ENCODE peak calls at places on chromosomes 4 and X, in four cellular contexts. V, A, R and C are unnamed samples.

GRCh38 chr4:176320976-176321361 is 1.2 kb downstream of the SPCS3 start:
- DNase-seq in V (no peak), R (no peak), A (no peak), C (no peak)

GRCh38 chr4:73726000-73726399 is 14.4 kb upstream of the CXCL8 start:
- DNase-seq in A (no peak), V (peak; percentile 81), R (no peak), C (peak; percentile 79)

GRCh38 chrX:107676559-107677378 is 48.5 kb downstream of the PRPS1 start:
- DNase-seq in A (peak; percentile 90), V (peak; percentile 76), R (peak; percentile 36), C (peak; percentile 94)

GRCh38 chr4:54165438-54165837 is 63.7 kb upstream of the PDGFRA start:
- DNase-seq in A (no peak), V (peak; percentile 29), R (no peak), C (peak; percentile 75)

GRCh38 chr4:27020203-27020602 is 159.6 kb downstream of the STIM2 start:
- DNase-seq in A (no peak), R (no peak), V (no peak), C (no peak)

GRCh38 chr4:103075894-103076776 is at the start of gene SLC9B2:
- DNase-seq in R (peak; percentile 52), V (peak; percentile 60), A (peak; percentile 64), C (peak; percentile 10)

GRCh38 chr4:129223955-129224354 is 128.0 kb downstream of the C4orf33 start:
- DNase-seq in V (no peak), R (no peak), A (no peak), C (no peak)

GRCh38 chr4:176729489-176729888 is 63.2 kb downstream of the VEGFC start:
- DNase-seq in A (no peak), R (no peak), V (no peak), C (no peak)

GRCh38 chrX:107729558-107730297 is 45.9 kb downstream of the TSC22D3 start:
- DNase-seq in R (no peak), A (peak; percentile 40), V (no peak), C (no peak)

GRCh38 chr4:74038161-74039064 is at the start of gene CXCL3:
- DNase-seq in R (no peak), V (peak; percentile 84), A (peak; percentile 72), C (peak; percentile 36)

GRCh38 chr4:147984065-147984777 is 252.3 kb downstream of the ARHGAP10 start:
- DNase-seq in A (no peak), V (no peak), R (no peak), C (peak; percentile 66)

GRCh38 chr4:79150820-79151416 is 174.9 kb downstream of the NAA11 start:
- DNase-seq in V (no peak), R (no peak), A (no peak), C (no peak)

GRCh38 chr4:111136438-111136837 is 513.6 kb upstream of the PITX2 start:
- DNase-seq in V (peak; percentile 5), R (no peak), A (no peak), C (peak; percentile 19)

GRCh38 chrX:54807524-54808108 is at the start of gene MAGED2:
- DNase-seq in V (no peak), A (peak; percentile 26), R (peak; percentile 10), C (peak; percentile 44)

GRCh38 chr4:7767526-7767925 is 172.1 kb downstream of the AFAP1 start:
- DNase-seq in V (no peak), R (no peak), A (no peak), C (no peak)

GRCh38 chrX:63404332-63404731 is 53.2 kb upstream of the SPIN4 start:
- DNase-seq in R (no peak), A (no peak), V (no peak), C (no peak)

GRCh38 chr4:77634132-77634785 is 28.6 kb downstream of the CXCL13 start:
- DNase-seq in A (no peak), V (no peak), R (no peak), C (no peak)

GRCh38 chr4:143403551-143403816 is 66.8 kb downstream of the GAB1 start:
- DNase-seq in A (no peak), R (no peak), V (no peak), C (no peak)

GRCh38 chr4:6192245-6192644 is 8.1 kb downstream of the JAKMIP1 start:
- DNase-seq in A (no peak), V (no peak), R (no peak), C (peak; percentile 64)

GRCh38 chr4:149158852-149159251 is 656.8 kb downstream of the IQCM start:
- DNase-seq in V (no peak), A (no peak), R (no peak), C (no peak)

GRCh38 chr4:83071116-83071515 is 36.1 kb downstream of the COPS4 start:
- DNase-seq in R (no peak), V (no peak), A (no peak), C (no peak)

GRCh38 chrX:154819771-154820341 is 14.6 kb upstream of the MPP1 start:
- DNase-seq in V (no peak), R (no peak), A (no peak), C (no peak)

GRCh38 chr4:180437601-180438000 is 1805.6 kb upstream of the TENM3 start:
- DNase-seq in R (no peak), A (no peak), V (no peak), C (no peak)

GRCh38 chrX:136767104-136767941 is 13.4 kb downstream of the ARHGEF6 start:
- DNase-seq in R (peak; percentile 28), V (no peak), A (peak; percentile 64), C (peak; percentile 57)

GRCh38 chr4:17236686-17237085 is 275.2 kb downstream of the QDPR start:
- DNase-seq in R (no peak), V (no peak), A (no peak), C (no peak)

GRCh38 chr4:99447079-99447478 is 11.9 kb upstream of the ADH7 start:
- DNase-seq in R (peak; percentile 8), V (peak; percentile 6), A (no peak), C (peak; percentile 85)